ENCODE peak calls at places on chromosomes 2 and 18, in nine cellular contexts. One of them, this sample, is unnamed.

GRCh38 chr2:171319164-171319810 is 114.5 kb downstream of the METTL8 start:
- DNase-seq in CD4-positive, CD25-positive, alpha-beta regulatory T cell: peak
- DNase-seq in CD4-positive, alpha-beta T cell: no peak
- DNase-seq in NCI-H1092: no peak
- DNase-seq in A549: no peak
- DNase-seq in KBM-7: no peak
- DNase-seq in central memory CD4-positive, alpha-beta T cell: peak
- DNase-seq in posterior vena cava: no peak
- DNase-seq in H54: no peak
- DNase-seq in this sample: no peak

GRCh38 chr2:232133078-232133477 is 171.6 kb downstream of the DIS3L2 start:
- DNase-seq in CD4-positive, CD25-positive, alpha-beta regulatory T cell: no peak
- DNase-seq in CD4-positive, alpha-beta T cell: no peak
- DNase-seq in NCI-H1092: no peak
- DNase-seq in A549: peak
- DNase-seq in KBM-7: no peak
- DNase-seq in central memory CD4-positive, alpha-beta T cell: no peak
- DNase-seq in posterior vena cava: no peak
- DNase-seq in H54: no peak
- DNase-seq in this sample: no peak

GRCh38 chr2:30113617-30114293 is 33.1 kb upstream of the YPEL5 start:
- DNase-seq in CD4-positive, CD25-positive, alpha-beta regulatory T cell: no peak
- DNase-seq in CD4-positive, alpha-beta T cell: no peak
- DNase-seq in NCI-H1092: no peak
- DNase-seq in A549: peak
- DNase-seq in KBM-7: no peak
- DNase-seq in central memory CD4-positive, alpha-beta T cell: no peak
- DNase-seq in posterior vena cava: peak
- DNase-seq in H54: peak
- DNase-seq in this sample: peak

GRCh38 chr2:224428787-224429440 is 27.0 kb upstream of the FAM124B start:
- DNase-seq in CD4-positive, CD25-positive, alpha-beta regulatory T cell: no peak
- DNase-seq in CD4-positive, alpha-beta T cell: no peak
- DNase-seq in NCI-H1092: no peak
- DNase-seq in A549: no peak
- DNase-seq in KBM-7: peak
- DNase-seq in central memory CD4-positive, alpha-beta T cell: no peak
- DNase-seq in posterior vena cava: no peak
- DNase-seq in H54: no peak
- DNase-seq in this sample: no peak

GRCh38 chr2:11073251-11073650 is 82.0 kb upstream of the SLC66A3 start:
- DNase-seq in CD4-positive, CD25-positive, alpha-beta regulatory T cell: no peak
- DNase-seq in CD4-positive, alpha-beta T cell: no peak
- DNase-seq in NCI-H1092: no peak
- DNase-seq in A549: no peak
- DNase-seq in KBM-7: peak
- DNase-seq in central memory CD4-positive, alpha-beta T cell: no peak
- DNase-seq in posterior vena cava: peak
- DNase-seq in H54: no peak
- DNase-seq in this sample: peak

GRCh38 chr18:80196528-80197320 is 50.6 kb downstream of the PARD6G start:
- DNase-seq in CD4-positive, CD25-positive, alpha-beta regulatory T cell: no peak
- DNase-seq in CD4-positive, alpha-beta T cell: no peak
- DNase-seq in NCI-H1092: no peak
- DNase-seq in A549: no peak
- DNase-seq in KBM-7: no peak
- DNase-seq in central memory CD4-positive, alpha-beta T cell: no peak
- DNase-seq in posterior vena cava: no peak
- DNase-seq in H54: no peak
- DNase-seq in this sample: no peak

GRCh38 chr2:63639344-63639743 is 50.6 kb downstream of the MDH1 start:
- DNase-seq in CD4-positive, CD25-positive, alpha-beta regulatory T cell: no peak
- DNase-seq in CD4-positive, alpha-beta T cell: no peak
- DNase-seq in NCI-H1092: no peak
- DNase-seq in A549: no peak
- DNase-seq in KBM-7: no peak
- DNase-seq in central memory CD4-positive, alpha-beta T cell: no peak
- DNase-seq in posterior vena cava: no peak
- DNase-seq in H54: no peak
- DNase-seq in this sample: no peak

GRCh38 chr2:170815746-170816498 is 765 bp upstream of the GAD1 start:
- DNase-seq in CD4-positive, CD25-positive, alpha-beta regulatory T cell: peak
- DNase-seq in CD4-positive, alpha-beta T cell: peak
- DNase-seq in NCI-H1092: peak
- DNase-seq in A549: peak
- DNase-seq in KBM-7: peak
- DNase-seq in central memory CD4-positive, alpha-beta T cell: peak
- DNase-seq in posterior vena cava: no peak
- DNase-seq in H54: peak
- DNase-seq in this sample: peak

GRCh38 chr2:103667335-103667884 is 905.6 kb downstream of the TMEM182 start:
- DNase-seq in CD4-positive, CD25-positive, alpha-beta regulatory T cell: no peak
- DNase-seq in CD4-positive, alpha-beta T cell: no peak
- DNase-seq in NCI-H1092: no peak
- DNase-seq in A549: no peak
- DNase-seq in KBM-7: no peak
- DNase-seq in central memory CD4-positive, alpha-beta T cell: no peak
- DNase-seq in posterior vena cava: no peak
- DNase-seq in H54: no peak
- DNase-seq in this sample: no peak

GRCh38 chr2:224400174-224400810 is 1.6 kb downstream of the FAM124B start:
- DNase-seq in CD4-positive, CD25-positive, alpha-beta regulatory T cell: no peak
- DNase-seq in CD4-positive, alpha-beta T cell: no peak
- DNase-seq in NCI-H1092: no peak
- DNase-seq in A549: no peak
- DNase-seq in KBM-7: no peak
- DNase-seq in central memory CD4-positive, alpha-beta T cell: no peak
- DNase-seq in posterior vena cava: no peak
- DNase-seq in H54: no peak
- DNase-seq in this sample: no peak

GRCh38 chr18:75625966-75626365 is 198.5 kb upstream of the SMIM21 start:
- DNase-seq in CD4-positive, CD25-positive, alpha-beta regulatory T cell: no peak
- DNase-seq in CD4-positive, alpha-beta T cell: no peak
- DNase-seq in NCI-H1092: no peak
- DNase-seq in A549: no peak
- DNase-seq in KBM-7: no peak
- DNase-seq in central memory CD4-positive, alpha-beta T cell: no peak
- DNase-seq in posterior vena cava: no peak
- DNase-seq in H54: no peak
- DNase-seq in this sample: no peak